ENCODE peak calls at places on chromosome 18, in six cellular contexts. One of them, this sample, is unnamed.

GRCh38 chr18:55413474-55413873 is 174.5 kb downstream of the TCF4 start:
- DNase-seq in activated CD4-positive, CD25-positive, alpha-beta regulatory T cell: no peak
- DNase-seq in NCI-H82: no peak
- DNase-seq in naive B cell: no peak
- DNase-seq in T47D: no peak
- DNase-seq in WTC11: no peak
- DNase-seq in this sample: no peak

GRCh38 chr18:44342946-44343345 is 337.7 kb upstream of the SETBP1 start:
- DNase-seq in naive B cell: no peak
- DNase-seq in WTC11: no peak
- DNase-seq in T47D: no peak
- DNase-seq in activated CD4-positive, CD25-positive, alpha-beta regulatory T cell: no peak
- DNase-seq in NCI-H82: no peak
- DNase-seq in this sample: no peak

GRCh38 chr18:3790702-3791101 is 340.7 kb downstream of the TGIF1 start:
- DNase-seq in NCI-H82: peak
- DNase-seq in activated CD4-positive, CD25-positive, alpha-beta regulatory T cell: no peak
- DNase-seq in naive B cell: no peak
- DNase-seq in T47D: no peak
- DNase-seq in WTC11: no peak
- DNase-seq in this sample: peak

GRCh38 chr18:22606563-22607283 is 189.0 kb upstream of the CTAGE1 start:
- DNase-seq in NCI-H82: no peak
- DNase-seq in naive B cell: no peak
- DNase-seq in WTC11: peak
- DNase-seq in T47D: no peak
- DNase-seq in activated CD4-positive, CD25-positive, alpha-beta regulatory T cell: no peak
- DNase-seq in this sample: peak

GRCh38 chr18:49055787-49056186 is 105.0 kb upstream of the SMAD7 start:
- DNase-seq in T47D: no peak
- DNase-seq in naive B cell: peak
- DNase-seq in activated CD4-positive, CD25-positive, alpha-beta regulatory T cell: no peak
- DNase-seq in NCI-H82: no peak
- DNase-seq in WTC11: no peak
- DNase-seq in this sample: peak

GRCh38 chr18:56574827-56575226 is 63.6 kb downstream of the TXNL1 start:
- DNase-seq in activated CD4-positive, CD25-positive, alpha-beta regulatory T cell: no peak
- DNase-seq in WTC11: no peak
- DNase-seq in T47D: no peak
- DNase-seq in NCI-H82: no peak
- DNase-seq in naive B cell: no peak
- DNase-seq in this sample: no peak

GRCh38 chr18:36518839-36519238 is 221.3 kb downstream of the FHOD3 start:
- DNase-seq in activated CD4-positive, CD25-positive, alpha-beta regulatory T cell: no peak
- DNase-seq in WTC11: no peak
- DNase-seq in T47D: no peak
- DNase-seq in naive B cell: no peak
- DNase-seq in NCI-H82: no peak
- DNase-seq in this sample: no peak

GRCh38 chr18:54561864-54562263 is 29.2 kb upstream of the DYNAP start:
- DNase-seq in NCI-H82: peak
- DNase-seq in WTC11: no peak
- DNase-seq in T47D: no peak
- DNase-seq in naive B cell: no peak
- DNase-seq in activated CD4-positive, CD25-positive, alpha-beta regulatory T cell: no peak
- DNase-seq in this sample: no peak

GRCh38 chr18:54983041-54983686 is 23.9 kb upstream of the CCDC68 start:
- DNase-seq in activated CD4-positive, CD25-positive, alpha-beta regulatory T cell: no peak
- DNase-seq in naive B cell: peak
- DNase-seq in NCI-H82: peak
- DNase-seq in T47D: peak
- DNase-seq in WTC11: no peak
- DNase-seq in this sample: peak

GRCh38 chr18:13934676-13935075 is 19.3 kb upstream of the MC2R start:
- DNase-seq in WTC11: no peak
- DNase-seq in NCI-H82: no peak
- DNase-seq in activated CD4-positive, CD25-positive, alpha-beta regulatory T cell: no peak
- DNase-seq in naive B cell: no peak
- DNase-seq in T47D: no peak
- DNase-seq in this sample: peak

GRCh38 chr18:59388180-59388579 is 29.1 kb upstream of the LMAN1 start:
- DNase-seq in WTC11: no peak
- DNase-seq in NCI-H82: no peak
- DNase-seq in T47D: no peak
- DNase-seq in naive B cell: no peak
- DNase-seq in activated CD4-positive, CD25-positive, alpha-beta regulatory T cell: no peak
- DNase-seq in this sample: no peak

GRCh38 chr18:79965119-79965902 is 868 bp downstream of the HSBP1L1 start:
- DNase-seq in NCI-H82: peak
- DNase-seq in T47D: peak
- DNase-seq in naive B cell: no peak
- DNase-seq in activated CD4-positive, CD25-positive, alpha-beta regulatory T cell: no peak
- DNase-seq in WTC11: no peak
- DNase-seq in this sample: peak

GRCh38 chr18:3044931-3045698 is 32.2 kb upstream of the LPIN2 start:
- DNase-seq in activated CD4-positive, CD25-positive, alpha-beta regulatory T cell: no peak
- DNase-seq in WTC11: no peak
- DNase-seq in naive B cell: no peak
- DNase-seq in NCI-H82: no peak
- DNase-seq in T47D: no peak
- DNase-seq in this sample: no peak

GRCh38 chr18:5424903-5425302 is 118.9 kb downstream of the EPB41L3 start:
- DNase-seq in WTC11: no peak
- DNase-seq in T47D: no peak
- DNase-seq in activated CD4-positive, CD25-positive, alpha-beta regulatory T cell: no peak
- DNase-seq in NCI-H82: peak
- DNase-seq in naive B cell: no peak
- DNase-seq in this sample: peak

GRCh38 chr18:50458366-50458765 is 83.5 kb downstream of the SKA1 start:
- DNase-seq in activated CD4-positive, CD25-positive, alpha-beta regulatory T cell: no peak
- DNase-seq in WTC11: no peak
- DNase-seq in T47D: no peak
- DNase-seq in naive B cell: no peak
- DNase-seq in NCI-H82: no peak
- DNase-seq in this sample: no peak

GRCh38 chr18:12256946-12257345 is 2.8 kb downstream of the CIDEA start:
- DNase-seq in naive B cell: no peak
- DNase-seq in T47D: no peak
- DNase-seq in NCI-H82: no peak
- DNase-seq in activated CD4-positive, CD25-positive, alpha-beta regulatory T cell: no peak
- DNase-seq in WTC11: no peak
- DNase-seq in this sample: no peak

GRCh38 chr18:7319161-7319560 is 88.3 kb downstream of the LRRC30 start:
- DNase-seq in T47D: no peak
- DNase-seq in naive B cell: no peak
- DNase-seq in WTC11: no peak
- DNase-seq in activated CD4-positive, CD25-positive, alpha-beta regulatory T cell: no peak
- DNase-seq in NCI-H82: no peak
- DNase-seq in this sample: no peak

GRCh38 chr18:32049393-32050161 is 31.0 kb downstream of the RNF125 start:
- DNase-seq in WTC11: no peak
- DNase-seq in T47D: no peak
- DNase-seq in activated CD4-positive, CD25-positive, alpha-beta regulatory T cell: no peak
- DNase-seq in NCI-H82: no peak
- DNase-seq in naive B cell: peak
- DNase-seq in this sample: no peak

GRCh38 chr18:70151554-70152130 is 53.8 kb downstream of the RTTN start:
- DNase-seq in WTC11: no peak
- DNase-seq in NCI-H82: no peak
- DNase-seq in T47D: no peak
- DNase-seq in activated CD4-positive, CD25-positive, alpha-beta regulatory T cell: no peak
- DNase-seq in naive B cell: no peak
- DNase-seq in this sample: no peak